ENCODE peak calls at places on chromosomes 12 and 14, in four cellular contexts. K is posterior cingulate gyrus, C is heart right ventricle, Z is thoracic aorta. I is an unnamed sample.

GRCh38 chr14:78254911-78255431 is 84.8 kb downstream of the NRXN3 start:
- DNase-seq in Z (no peak), C (no peak), K (no peak), I (no peak)

GRCh38 chr14:24032727-24033418 is 18.9 kb upstream of the CARMIL3 start:
- DNase-seq in Z (no peak), C (no peak), K (no peak), I (peak; percentile 89)

GRCh38 chr12:103813949-103814348 is 27.1 kb downstream of the NT5DC3 start:
- DNase-seq in C (no peak), Z (no peak), K (no peak), I (no peak)

GRCh38 chr12:27226319-27226984 is 17.6 kb upstream of the STK38L start:
- DNase-seq in K (no peak), C (peak; percentile 30), Z (no peak), I (peak; percentile 15)

GRCh38 chr12:110073049-110073831 is 24.9 kb upstream of the C12orf76 start:
- DNase-seq in K (peak; percentile 88), C (peak; percentile 10), Z (no peak), I (no peak)

GRCh38 chr12:70393787-70394519 is 27.9 kb downstream of the KCNMB4 start:
- DNase-seq in C (no peak), Z (no peak), K (no peak), I (no peak)

GRCh38 chr12:26276709-26277108 is 81.3 kb downstream of the SSPN start:
- DNase-seq in K (no peak), C (no peak), Z (no peak), I (no peak)

GRCh38 chr14:53591816-53592215 is 364.8 kb downstream of the BMP4 start:
- DNase-seq in K (no peak), C (no peak), Z (no peak), I (no peak)

GRCh38 chr12:57181561-57182155 is 34.2 kb upstream of the LRP1-AS start:
- DNase-seq in C (no peak), Z (no peak), K (no peak), I (no peak)

GRCh38 chr12:105287408-105287807 is 43.1 kb upstream of the C12orf75 start:
- DNase-seq in K (no peak), C (no peak), Z (no peak), I (no peak)

GRCh38 chr12:77435446-77436091 is 370.2 kb upstream of the E2F7 start:
- DNase-seq in Z (no peak), K (no peak), C (no peak), I (no peak)

GRCh38 chr14:80554139-80554538 is 342.8 kb upstream of the DIO2 start:
- DNase-seq in Z (no peak), K (no peak), C (no peak), I (no peak)

GRCh38 chr14:58789756-58790155 is 152.0 kb downstream of the DACT1 start:
- DNase-seq in C (no peak), K (no peak), Z (no peak), I (no peak)

GRCh38 chr14:94600148-94600545 is 12.0 kb upstream of the SERPINA3 start:
- DNase-seq in C (no peak), Z (no peak), K (no peak), I (no peak)

GRCh38 chr14:90356925-90357324 is 25.2 kb upstream of the NRDE2 start:
- DNase-seq in K (no peak), Z (no peak), C (no peak), I (no peak)

GRCh38 chr14:30874120-30874998 is at the start of gene COCH:
- DNase-seq in Z (no peak), C (peak; percentile 17), K (peak; percentile 11), I (peak; percentile 71)

GRCh38 chr12:52207895-52208294 is 16.1 kb upstream of the KRT80 start:
- DNase-seq in K (no peak), Z (no peak), C (peak; percentile 65), I (no peak)

I was measured in HepG2.